ENCODE peak calls at places on chromosomes 2 and 18, in six cellular contexts. Z is K562, V is A549, B is upper lobe of left lung, J is HepG2, D is GM12878. C is an unnamed sample.
A peak's percentile ranks its signal among the peaks of the same experiment; 100 is the strongest.

GRCh38 chr2:85446296-85447221 is 28.0 kb downstream of the SH2D6 start:
- ATAC-seq in D (no peak), Z (peak; percentile 38), V (peak; percentile 32), B (no peak), J (peak; percentile 39), C (peak; percentile 6)

GRCh38 chr2:160345102-160345501 is 145.0 kb upstream of the ITGB6 start:
- ATAC-seq in J (no peak), V (no peak), Z (no peak), B (no peak), D (no peak), C (no peak)

GRCh38 chr2:37085731-37086147 is 1.4 kb downstream of the GPATCH11 start:
- ATAC-seq in V (no peak), J (no peak), B (no peak), Z (no peak), D (no peak), C (no peak)

GRCh38 chr2:173978447-173978846 is 13.3 kb upstream of the SP3 start:
- ATAC-seq in B (no peak), J (peak; percentile 50), D (peak; percentile 31), V (peak; percentile 38), Z (no peak), C (no peak)

GRCh38 chr18:11998182-11998581 is 16.9 kb downstream of the IMPA2 start:
- ATAC-seq in B (no peak), Z (no peak), D (no peak), V (no peak), J (no peak), C (peak; percentile 35)

GRCh38 chr2:44560961-44561360 is 199.2 kb downstream of the CAMKMT start:
- ATAC-seq in B (no peak), Z (no peak), J (no peak), V (no peak), D (no peak), C (no peak)

GRCh38 chr18:26532367-26533340 is 15.7 kb downstream of the KCTD1 start:
- ATAC-seq in D (no peak), J (no peak), B (no peak), V (peak; percentile 35), Z (no peak), C (no peak)

GRCh38 chr2:34486945-34487344 is 887.8 kb upstream of the FAM98A start:
- ATAC-seq in D (no peak), Z (no peak), J (no peak), V (no peak), B (no peak), C (no peak)

GRCh38 chr2:233469261-233470006 is 97.1 kb downstream of the USP40 start:
- ATAC-seq in V (no peak), J (no peak), B (no peak), Z (peak; percentile 82), D (no peak), C (peak; percentile 75)

GRCh38 chr2:20209373-20210109 is 15.4 kb downstream of the SDC1 start:
- ATAC-seq in J (no peak), V (no peak), Z (no peak), B (no peak), D (no peak), C (no peak)

GRCh38 chr18:61085751-61086150 is 247.5 kb upstream of the CDH20 start:
- ATAC-seq in Z (no peak), V (no peak), B (no peak), D (no peak), J (no peak), C (no peak)

GRCh38 chr2:73995810-73996209 is 11.1 kb downstream of the TET3 start:
- ATAC-seq in V (peak; percentile 41), J (peak; percentile 56), Z (peak; percentile 97), B (no peak), D (peak; percentile 76), C (no peak)

DNA sequence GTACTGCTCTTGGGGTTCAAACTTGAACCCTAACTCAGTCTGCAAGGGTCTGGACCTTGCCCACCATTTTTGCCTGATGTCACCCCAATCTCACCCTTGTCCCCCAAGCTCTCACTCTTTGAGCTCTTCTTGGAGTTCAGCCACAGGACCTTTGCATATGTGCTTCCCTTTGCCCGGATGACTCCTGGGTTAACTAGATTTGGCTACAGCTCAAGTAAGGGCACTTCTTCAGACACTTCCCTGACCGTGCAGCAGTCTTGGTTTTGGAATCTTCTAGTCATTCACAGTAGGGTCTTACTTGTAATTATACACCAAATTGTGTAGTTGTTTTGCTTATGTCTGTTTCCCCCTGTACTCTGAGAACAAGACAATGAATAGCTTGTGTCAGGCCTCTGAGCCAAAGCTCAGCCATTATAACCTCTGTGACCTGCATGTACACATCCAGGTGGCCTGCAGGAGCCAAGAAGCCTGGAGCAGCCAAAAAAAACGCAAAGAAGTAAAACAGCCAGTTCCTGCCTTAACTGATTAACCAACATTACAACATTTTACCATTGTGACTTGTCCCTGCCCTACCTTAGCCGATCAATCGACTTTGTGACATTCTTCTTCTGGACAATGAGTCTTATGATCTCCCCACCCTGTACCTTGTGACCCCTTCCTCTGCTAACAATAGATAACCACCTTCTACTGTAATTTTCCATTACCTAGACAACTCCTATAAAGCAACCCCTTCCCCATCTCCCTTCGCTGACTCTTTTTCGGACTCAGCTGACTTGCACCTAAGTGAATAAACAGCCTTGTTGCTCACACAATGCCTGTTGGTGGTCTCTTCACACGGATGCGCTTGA is 1.0 kb upstream of the MOGAT1 start:
- ATAC-seq in Z (no peak), J (peak; percentile 14), D (no peak), V (no peak), B (no peak), C (no peak)
- TF ChIP-seq EP300 in Z (no peak), J (no peak), D (no peak), V (no peak), B (no peak), C (no peak)

GRCh38 chr2:11344342-11344955 is at the start of gene ROCK2:
- ATAC-seq in V (peak; percentile 71), D (peak; percentile 46), J (peak; percentile 52), Z (peak; percentile 72), B (peak; percentile 86), C (peak; percentile 91)

GRCh38 chr2:11340717-11341116 is 3.7 kb downstream of the ROCK2 start:
- ATAC-seq in Z (no peak), B (no peak), D (no peak), J (no peak), V (no peak), C (no peak)

GRCh38 chr2:11343344-11343625 is 1.2 kb downstream of the ROCK2 start:
- ATAC-seq in J (no peak), Z (no peak), B (no peak), V (no peak), D (no peak), C (no peak)

GRCh38 chr2:11343626-11344341 is 652 bp downstream of the ROCK2 start:
- ATAC-seq in Z (peak; percentile 62), B (peak; percentile 30), D (peak; percentile 65), V (peak; percentile 64), J (peak; percentile 58), C (no peak)

DNA sequence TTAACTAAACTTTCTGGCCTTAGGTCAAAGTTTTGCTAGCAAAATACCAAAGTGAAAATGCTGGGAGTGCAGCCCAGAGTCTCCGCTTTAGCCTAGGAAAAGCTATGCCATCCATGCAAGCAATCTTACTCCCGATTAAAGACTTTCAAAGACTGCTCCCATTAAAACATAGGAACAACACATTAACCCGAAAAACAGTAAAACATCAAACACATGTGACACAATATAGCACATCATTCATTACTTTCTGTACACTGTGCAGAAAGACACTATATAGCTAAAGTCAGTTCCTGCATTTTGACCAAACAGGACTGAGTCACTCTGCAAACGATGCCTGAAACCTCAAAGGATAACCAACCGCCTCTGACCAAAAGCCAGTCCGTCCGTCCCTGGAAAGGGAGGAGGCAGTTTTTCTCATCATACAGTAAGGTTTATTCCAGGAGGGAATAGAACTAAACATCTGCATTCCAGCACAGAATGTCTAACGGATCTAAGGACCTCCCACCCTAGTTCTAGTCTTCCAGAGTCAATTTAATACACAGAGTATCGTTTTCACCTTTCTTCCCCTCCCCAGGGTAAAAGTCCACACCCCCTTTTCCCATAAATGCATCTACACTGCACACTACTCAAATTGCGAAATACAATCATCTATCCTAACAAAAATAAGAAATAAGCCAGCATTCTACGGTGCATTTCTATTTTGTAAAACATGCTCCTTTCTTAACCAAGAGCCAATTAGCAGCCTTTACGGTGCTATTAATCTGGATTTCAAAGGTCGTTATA is 1.7 kb downstream of the ROCK2 start:
- ATAC-seq in B (no peak), J (peak; percentile 67), D (peak; percentile 42), V (peak; percentile 73), Z (peak; percentile 49), C (no peak)
- TF ChIP-seq EP300 in B (no peak), J (no peak), D (no peak), V (no peak), Z (no peak), C (no peak)

GRCh38 chr2:235511187-235511661 is 17.4 kb downstream of the AGAP1 start:
- ATAC-seq in V (peak; percentile 94), J (peak; percentile 45), Z (peak; percentile 52), B (peak; percentile 81), D (no peak), C (peak; percentile 53)
- TF ChIP-seq EP300 in V (no peak), J (no peak), Z (no peak), B (no peak), D (no peak), C (no peak)

GRCh38 chr2:54406031-54406430 is 50.1 kb upstream of the SPTBN1 start:
- ATAC-seq in J (no peak), Z (no peak), V (no peak), D (no peak), B (no peak), C (no peak)

GRCh38 chr2:54407693-54408092 is 48.4 kb upstream of the SPTBN1 start:
- ATAC-seq in V (no peak), Z (no peak), J (no peak), B (no peak), D (no peak), C (no peak)

GRCh38 chr2:54404270-54404669 is 51.9 kb upstream of the SPTBN1 start:
- ATAC-seq in D (peak; percentile 81), B (peak; percentile 72), Z (no peak), J (no peak), V (no peak), C (peak; percentile 47)

GRCh38 chr2:54411801-54412354 is 44.2 kb upstream of the SPTBN1 start:
- ATAC-seq in Z (no peak), B (no peak), D (no peak), J (no peak), V (no peak), C (no peak)

GRCh38 chr2:54409752-54410151 is 46.4 kb upstream of the SPTBN1 start:
- ATAC-seq in J (no peak), V (no peak), D (no peak), B (no peak), Z (no peak), C (no peak)
- TF ChIP-seq EP300 in J (no peak), V (no peak), D (no peak), B (no peak), Z (no peak), C (no peak)

DNA sequence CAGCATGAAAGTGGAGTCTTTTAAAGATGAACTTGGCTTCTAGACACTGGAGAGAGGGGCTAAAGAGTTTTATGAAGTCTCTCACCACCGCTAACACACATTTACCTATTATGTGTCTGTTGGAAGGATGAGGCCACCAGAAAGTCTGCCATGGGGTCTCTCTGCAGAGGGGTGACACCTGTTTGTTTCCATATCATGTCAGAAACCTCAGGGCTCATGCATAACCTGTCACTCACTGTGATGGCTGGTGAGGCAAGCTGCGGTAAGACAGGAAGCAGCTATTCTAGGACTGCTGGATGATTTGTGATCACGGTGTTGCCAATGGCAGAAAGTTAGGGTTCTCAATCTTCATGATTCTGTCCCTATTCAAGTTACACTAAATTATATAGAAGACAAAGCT is 60.8 kb upstream of the DNMT3A start:
- ATAC-seq in Z (no peak), J (no peak), D (peak; percentile 57), B (no peak), V (no peak), C (no peak)
- TF ChIP-seq EP300 in Z (no peak), J (no peak), D (peak; percentile 74), B (no peak), V (no peak), C (no peak)

GRCh38 chr18:48667276-48668254 is 128.7 kb downstream of the CTIF start:
- ATAC-seq in J (peak; percentile 83), Z (peak; percentile 82), D (peak; percentile 78), B (no peak), V (peak; percentile 82), C (no peak)
- TF ChIP-seq EP300 in J (no peak), Z (no peak), D (no peak), B (no peak), V (no peak), C (no peak)